ENCODE peak calls at places on chromosomes 13 and 19, in five cellular contexts. H is GM23338, F is H1, Z is GM12878, R is HepG2. L is an unnamed sample.

GRCh38 chr13:112953591-112954487 is 15.2 kb upstream of the MCF2L start:
- DNase-seq in H (no peak), F (no peak), Z (no peak), R (peak; percentile 58), L (no peak)

GRCh38 chr19:15457701-15458484 is 6.5 kb downstream of the RASAL3 start:
- DNase-seq in H (peak; percentile 33), F (no peak), Z (no peak), R (no peak), L (no peak)

GRCh38 chr13:24905242-24905641 is 141.3 kb downstream of the RNF17 start:
- DNase-seq in H (no peak), F (no peak), Z (no peak), R (no peak), L (no peak)

GRCh38 chr13:53784331-53784730 is 755.7 kb downstream of the OLFM4 start:
- DNase-seq in H (no peak), F (no peak), Z (no peak), R (no peak), L (no peak)

GRCh38 chr13:43304945-43305344 is 281.6 kb downstream of the DNAJC15 start:
- DNase-seq in H (peak; percentile 18), F (no peak), Z (no peak), R (no peak), L (no peak)

GRCh38 chr19:13057147-13057572 is 45.5 kb downstream of the LYL1 start:
- DNase-seq in H (no peak), F (no peak), Z (no peak), R (peak; percentile 37), L (no peak)

GRCh38 chr13:112943309-112944125 is 25.5 kb upstream of the MCF2L start:
- DNase-seq in H (peak; percentile 72), F (peak; percentile 81), Z (no peak), R (no peak), L (peak; percentile 65)

GRCh38 chr13:110546933-110547332 is 14.6 kb downstream of the RAB20 start:
- DNase-seq in H (no peak), F (no peak), Z (no peak), R (peak; percentile 80), L (no peak)

GRCh38 chr19:47049307-47049700 is 880 bp upstream of the TMEM160 start:
- DNase-seq in H (peak; percentile 87), F (no peak), Z (no peak), R (no peak), L (no peak)

GRCh38 chr19:12202250-12202649 is 39.4 kb downstream of the ZNF136 start:
- DNase-seq in H (peak; percentile 81), F (peak; percentile 51), Z (no peak), R (peak; percentile 56), L (peak; percentile 72)

GRCh38 chr13:42064259-42064658 is 15.8 kb downstream of the DGKH start:
- DNase-seq in H (no peak), F (no peak), Z (no peak), R (no peak), L (no peak)

GRCh38 chr19:43467276-43467675 is 1.9 kb upstream of the LYPD3 start:
- DNase-seq in H (no peak), F (no peak), Z (no peak), R (no peak), L (no peak)

GRCh38 chr13:113493315-113493951 is 2.9 kb upstream of the DCUN1D2 start:
- DNase-seq in H (no peak), F (no peak), Z (peak; percentile 16), R (peak; percentile 90), L (no peak)

GRCh38 chr19:13929340-13929739 is 8.9 kb downstream of the PODNL1 start:
- DNase-seq in H (no peak), F (no peak), Z (no peak), R (no peak), L (no peak)

GRCh38 chr13:31031482-31031881 is 99.0 kb downstream of the TEX26 start:
- DNase-seq in H (no peak), F (no peak), Z (no peak), R (peak; percentile 19), L (no peak)

GRCh38 chr19:27777726-27778125 is 1435.2 kb downstream of the UQCRFS1 start:
- DNase-seq in H (peak; percentile 66), F (no peak), Z (no peak), R (no peak), L (no peak)

GRCh38 chr19:54918499-54918898 is 12.6 kb downstream of the NCR1 start:
- DNase-seq in H (no peak), F (no peak), Z (no peak), R (no peak), L (no peak)

DNA sequence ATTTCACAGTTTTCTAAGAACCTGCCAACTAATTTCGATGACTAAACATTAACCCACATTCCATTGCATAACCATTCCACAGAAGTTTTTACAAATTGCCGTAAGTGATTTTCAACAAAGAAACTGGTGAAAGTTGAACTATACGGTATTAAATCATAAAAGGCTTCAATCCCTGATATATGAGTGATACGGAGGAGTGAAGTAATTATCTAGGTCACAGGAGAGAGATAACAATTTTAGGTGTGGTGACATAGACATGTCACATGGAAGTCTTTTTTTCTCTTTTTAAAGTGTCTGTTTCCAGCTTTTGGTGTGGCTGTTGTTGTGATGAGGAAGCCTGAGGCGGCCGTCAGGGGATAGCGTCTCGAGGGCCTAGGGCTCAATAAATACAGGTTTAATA is 29.4 kb downstream of the TBC1D4 start:
- DNase-seq in H (no peak), F (no peak), Z (no peak), R (no peak), L (no peak)
- TF ChIP-seq CREB1 in H (no peak), F (no peak), Z (no peak), R (no peak), L (no peak)

DNA sequence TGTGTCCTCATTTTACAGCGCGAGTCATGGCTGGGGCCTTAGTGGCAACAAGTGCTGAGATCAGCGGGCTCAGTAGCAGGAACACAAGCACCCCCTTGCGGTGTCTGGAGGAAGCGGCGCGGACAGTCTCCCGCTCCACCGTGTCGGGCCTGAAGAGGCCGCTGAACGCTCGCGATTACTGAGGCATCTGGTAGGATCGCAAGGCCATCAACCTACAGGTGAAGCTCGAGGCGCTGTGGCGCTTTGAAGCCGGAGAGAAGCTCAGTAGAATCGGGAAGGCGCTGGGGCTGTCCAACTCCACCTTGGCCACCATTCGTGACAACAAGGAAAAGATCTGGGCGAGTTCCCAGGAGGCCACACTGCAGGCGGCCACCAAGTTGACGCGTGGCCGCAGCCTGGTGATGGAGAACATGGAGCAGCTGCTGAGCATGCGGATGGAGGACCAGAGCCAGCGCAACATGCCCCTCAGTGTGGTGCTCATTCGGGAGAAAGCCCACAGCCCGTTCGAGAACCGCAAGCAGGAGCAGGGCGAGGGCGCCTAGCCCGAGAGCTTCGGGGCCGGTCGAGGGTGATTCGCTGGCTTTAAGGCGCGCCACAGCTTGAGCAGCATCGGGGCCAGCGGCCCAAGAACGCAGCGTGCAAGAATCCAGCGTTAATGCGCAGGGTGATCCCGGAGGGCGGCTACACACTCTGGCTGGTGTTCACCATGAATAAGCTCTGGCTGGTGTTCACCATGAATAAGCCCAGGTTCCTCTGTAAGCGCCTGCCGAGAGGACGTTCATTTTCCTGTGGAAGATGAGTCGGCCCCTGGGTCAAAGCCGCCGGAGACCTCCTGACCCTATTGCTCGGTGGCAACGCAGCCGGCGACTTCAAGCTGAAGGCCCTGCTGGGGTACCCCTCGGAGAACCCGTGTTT is 8.3 kb upstream of the MZF1 start:
- DNase-seq in H (peak; percentile 96), F (peak; percentile 99), Z (no peak), R (peak; percentile 16), L (peak; percentile 97)
- TF ChIP-seq CREB1 in H (peak; percentile 57), F (peak; percentile 76), Z (no peak), R (no peak), L (no peak)

GRCh38 chr19:50994129-50994528 is 7.3 kb downstream of the KLK8 start:
- DNase-seq in H (no peak), F (no peak), Z (peak; percentile 2), R (no peak), L (no peak)

GRCh38 chr19:50998061-50998460 is 3.3 kb downstream of the KLK8 start:
- DNase-seq in H (no peak), F (no peak), Z (no peak), R (no peak), L (no peak)

DNA sequence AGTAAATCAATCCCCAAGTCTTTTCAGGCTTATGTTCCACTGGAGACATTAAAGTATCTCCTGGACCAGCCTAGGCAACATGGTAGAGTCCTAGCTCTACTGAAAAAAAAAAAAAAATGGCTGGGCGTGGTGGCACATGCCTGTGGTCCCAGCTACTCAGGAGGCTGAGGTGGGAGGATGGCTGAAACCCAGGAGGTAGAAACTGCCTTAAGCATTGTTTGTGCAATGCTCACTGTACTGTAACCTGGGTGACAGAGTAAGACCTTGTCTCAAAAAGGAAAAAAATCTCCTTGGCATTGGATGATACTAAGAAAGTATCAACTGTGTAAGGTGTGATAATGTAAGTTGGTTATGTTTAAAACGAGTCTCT is 8.8 kb downstream of the KLK8 start:
- DNase-seq in H (no peak), F (no peak), Z (no peak), R (no peak), L (no peak)
- TF ChIP-seq CREB1 in H (no peak), F (no peak), Z (no peak), R (no peak), L (no peak)

GRCh38 chr13:50352720-50353491 is 337.7 kb downstream of the KCNRG start:
- DNase-seq in H (no peak), F (no peak), Z (no peak), R (no peak), L (no peak)
- TF ChIP-seq CREB1 in H (no peak), F (no peak), Z (no peak), R (no peak), L (no peak)

DNA sequence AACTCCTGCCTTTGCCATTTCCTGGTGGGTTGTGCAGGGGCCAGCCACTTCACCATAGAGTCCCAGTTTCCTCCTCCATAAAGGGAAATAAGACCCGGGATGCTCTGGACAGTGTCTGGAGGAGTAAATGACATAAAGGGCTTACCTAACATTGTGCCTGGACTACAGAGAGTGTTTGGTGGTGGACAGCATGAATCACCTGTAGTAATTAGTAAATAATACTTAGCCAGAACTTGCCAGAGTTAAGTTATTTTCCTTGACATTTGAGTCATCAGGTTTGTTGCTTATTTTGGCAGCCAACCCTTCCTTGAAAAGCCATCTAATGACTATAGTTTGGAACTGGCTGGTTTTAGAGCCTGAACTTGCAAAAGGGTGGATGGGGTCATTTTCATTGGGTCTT is 159.2 kb downstream of the SLC7A1 start:
- DNase-seq in H (no peak), F (no peak), Z (no peak), R (no peak), L (no peak)
- TF ChIP-seq CREB1 in H (no peak), F (no peak), Z (no peak), R (no peak), L (no peak)

L was measured in WTC11.